ENCODE peak calls at places on chromosome 14, in nine cellular contexts. One of them, this sample, is unnamed. For H3K4me1 and H3K9me3, the result is how much of the 10 kb centered on the place peaks cover.

GRCh38 chr14:72608391-72609204 is 285.3 kb downstream of the DPF3 start:
- DNase-seq in stomach: no peak
- DNase-seq in fibroblast of lung: peak
- DNase-seq in heart left ventricle: no peak
- DNase-seq in lung: no peak
- DNase-seq in upper lobe of left lung: no peak
- DNase-seq in tibial nerve: no peak
- DNase-seq in mucosa of descending colon: no peak
- DNase-seq in ovary: no peak
- DNase-seq in this sample: no peak

GRCh38 chr14:52267501-52268190 is at the start of gene PTGDR:
- DNase-seq in stomach: peak
- DNase-seq in tibial nerve: no peak
- DNase-seq in lung: no peak
- DNase-seq in fibroblast of lung: peak
- DNase-seq in ovary: peak
- DNase-seq in mucosa of descending colon: peak
- DNase-seq in upper lobe of left lung: peak
- DNase-seq in heart left ventricle: peak
- DNase-seq in this sample: peak

GRCh38 chr14:103828315-103828967 is 18.9 kb downstream of the PPP1R13B start:
- DNase-seq in stomach: peak
- DNase-seq in lung: no peak
- DNase-seq in upper lobe of left lung: no peak
- DNase-seq in tibial nerve: no peak
- DNase-seq in mucosa of descending colon: peak
- DNase-seq in ovary: peak
- DNase-seq in heart left ventricle: peak
- DNase-seq in fibroblast of lung: no peak
- DNase-seq in this sample: peak

GRCh38 chr14:68569970-68570409 is 222.9 kb downstream of the ZFP36L1 start:
- DNase-seq in tibial nerve: no peak
- DNase-seq in ovary: no peak
- DNase-seq in mucosa of descending colon: no peak
- DNase-seq in heart left ventricle: no peak
- DNase-seq in fibroblast of lung: no peak
- DNase-seq in lung: no peak
- DNase-seq in upper lobe of left lung: peak
- DNase-seq in stomach: peak
- DNase-seq in this sample: no peak

GRCh38 chr14:103386632-103387329 is 1.6 kb downstream of the MARK3 start:
- DNase-seq in lung: no peak
- DNase-seq in fibroblast of lung: no peak
- DNase-seq in heart left ventricle: no peak
- DNase-seq in ovary: no peak
- DNase-seq in mucosa of descending colon: no peak
- DNase-seq in stomach: no peak
- DNase-seq in tibial nerve: no peak
- DNase-seq in upper lobe of left lung: no peak
- DNase-seq in this sample: no peak

GRCh38 chr14:73027546-73027945 is 640 bp upstream of the ZFYVE1 start:
- DNase-seq in ovary: no peak
- DNase-seq in lung: no peak
- DNase-seq in upper lobe of left lung: no peak
- DNase-seq in fibroblast of lung: no peak
- DNase-seq in heart left ventricle: no peak
- DNase-seq in mucosa of descending colon: no peak
- DNase-seq in tibial nerve: no peak
- DNase-seq in stomach: no peak
- DNase-seq in this sample: no peak

GRCh38 chr14:74514471-74514932 is 20.9 kb downstream of the ISCA2 start:
- DNase-seq in stomach: no peak
- DNase-seq in lung: peak
- DNase-seq in ovary: peak
- DNase-seq in upper lobe of left lung: peak
- DNase-seq in heart left ventricle: peak
- DNase-seq in tibial nerve: no peak
- DNase-seq in fibroblast of lung: peak
- DNase-seq in mucosa of descending colon: peak
- DNase-seq in this sample: peak

GRCh38 chr14:88424573-88424972 is 39.1 kb downstream of the SPATA7 start:
- DNase-seq in ovary: no peak
- DNase-seq in upper lobe of left lung: no peak
- DNase-seq in heart left ventricle: no peak
- DNase-seq in mucosa of descending colon: no peak
- DNase-seq in tibial nerve: no peak
- DNase-seq in fibroblast of lung: no peak
- DNase-seq in stomach: no peak
- DNase-seq in lung: no peak
- DNase-seq in this sample: no peak

GRCh38 chr14:34450542-34450915 is 11.5 kb downstream of the SPTSSA start:
- DNase-seq in fibroblast of lung: no peak
- DNase-seq in lung: no peak
- DNase-seq in heart left ventricle: no peak
- DNase-seq in mucosa of descending colon: no peak
- DNase-seq in ovary: no peak
- DNase-seq in stomach: no peak
- DNase-seq in tibial nerve: no peak
- DNase-seq in upper lobe of left lung: no peak
- DNase-seq in this sample: no peak

GRCh38 chr14:66884149-66884548 is 305.1 kb upstream of the GARIN2 start:
- DNase-seq in fibroblast of lung: no peak
- DNase-seq in mucosa of descending colon: no peak
- DNase-seq in ovary: no peak
- DNase-seq in heart left ventricle: no peak
- DNase-seq in upper lobe of left lung: no peak
- DNase-seq in lung: no peak
- DNase-seq in tibial nerve: no peak
- DNase-seq in stomach: no peak
- DNase-seq in this sample: no peak

GRCh38 chr14:89146291-89146690 is 270.7 kb downstream of the FOXN3 start:
- DNase-seq in fibroblast of lung: peak
- DNase-seq in stomach: no peak
- DNase-seq in lung: no peak
- DNase-seq in heart left ventricle: no peak
- DNase-seq in upper lobe of left lung: no peak
- DNase-seq in mucosa of descending colon: no peak
- DNase-seq in ovary: no peak
- DNase-seq in tibial nerve: no peak
- DNase-seq in this sample: no peak

GRCh38 chr14:59376691-59377090 is 88.5 kb downstream of the GPR135 start:
- DNase-seq in ovary: no peak
- DNase-seq in stomach: no peak
- DNase-seq in fibroblast of lung: peak
- DNase-seq in heart left ventricle: no peak
- DNase-seq in lung: no peak
- DNase-seq in upper lobe of left lung: no peak
- DNase-seq in tibial nerve: no peak
- DNase-seq in mucosa of descending colon: no peak
- DNase-seq in this sample: no peak

GRCh38 chr14:76929927-76930326 is 98.6 kb downstream of the IRF2BPL start:
- DNase-seq in ovary: no peak
- DNase-seq in lung: no peak
- DNase-seq in mucosa of descending colon: peak
- DNase-seq in fibroblast of lung: no peak
- DNase-seq in tibial nerve: no peak
- DNase-seq in upper lobe of left lung: no peak
- DNase-seq in heart left ventricle: peak
- DNase-seq in stomach: no peak
- DNase-seq in this sample: no peak

GRCh38 chr14:69839017-69839416 is 40.2 kb upstream of the SMOC1 start:
- DNase-seq in ovary: no peak
- DNase-seq in upper lobe of left lung: no peak
- DNase-seq in fibroblast of lung: no peak
- DNase-seq in mucosa of descending colon: no peak
- DNase-seq in tibial nerve: no peak
- DNase-seq in lung: no peak
- DNase-seq in stomach: no peak
- DNase-seq in heart left ventricle: no peak
- DNase-seq in this sample: no peak

GRCh38 chr14:67620217-67620789 is 583 bp downstream of the ARG2 start:
- DNase-seq in ovary: peak
- DNase-seq in lung: no peak
- DNase-seq in stomach: peak
- DNase-seq in heart left ventricle: no peak
- DNase-seq in tibial nerve: no peak
- DNase-seq in mucosa of descending colon: no peak
- DNase-seq in fibroblast of lung: no peak
- DNase-seq in upper lobe of left lung: peak
- DNase-seq in this sample: peak

GRCh38 chr14:52395728-52396127 is 81.6 kb downstream of the PTGER2 start:
- DNase-seq in tibial nerve: no peak
- DNase-seq in stomach: no peak
- DNase-seq in mucosa of descending colon: no peak
- DNase-seq in lung: no peak
- DNase-seq in heart left ventricle: no peak
- DNase-seq in fibroblast of lung: no peak
- DNase-seq in ovary: no peak
- DNase-seq in upper lobe of left lung: no peak
- DNase-seq in this sample: no peak

GRCh38 chr14:79375336-79375735 is 836.0 kb downstream of the DIO2 start:
- DNase-seq in upper lobe of left lung: no peak
- DNase-seq in ovary: no peak
- DNase-seq in heart left ventricle: no peak
- DNase-seq in mucosa of descending colon: no peak
- DNase-seq in fibroblast of lung: no peak
- DNase-seq in stomach: no peak
- DNase-seq in lung: no peak
- DNase-seq in tibial nerve: no peak
- DNase-seq in this sample: no peak

GRCh38 chr14:80059041-80059440 is 152.3 kb downstream of the DIO2 start:
- DNase-seq in fibroblast of lung: peak
- DNase-seq in ovary: no peak
- DNase-seq in heart left ventricle: no peak
- DNase-seq in tibial nerve: no peak
- DNase-seq in mucosa of descending colon: no peak
- DNase-seq in upper lobe of left lung: no peak
- DNase-seq in stomach: no peak
- DNase-seq in lung: no peak
- DNase-seq in this sample: no peak

GRCh38 chr14:102945346-102946130 is 23.1 kb downstream of the AMN start:
- DNase-seq in mucosa of descending colon: no peak
- DNase-seq in fibroblast of lung: no peak
- DNase-seq in tibial nerve: no peak
- DNase-seq in ovary: no peak
- DNase-seq in stomach: no peak
- DNase-seq in heart left ventricle: no peak
- DNase-seq in lung: no peak
- DNase-seq in upper lobe of left lung: no peak
- DNase-seq in this sample: no peak

GRCh38 chr14:57988445-57988844 is 122.6 kb upstream of the SLC35F4 start:
- DNase-seq in heart left ventricle: no peak
- DNase-seq in tibial nerve: no peak
- DNase-seq in fibroblast of lung: no peak
- DNase-seq in ovary: no peak
- DNase-seq in upper lobe of left lung: no peak
- DNase-seq in mucosa of descending colon: no peak
- DNase-seq in lung: no peak
- DNase-seq in stomach: no peak
- DNase-seq in this sample: no peak
- H3K4me1 ChIP-seq in heart left ventricle: under half
- H3K4me1 ChIP-seq in tibial nerve: under half
- H3K4me1 ChIP-seq in fibroblast of lung: under half
- H3K4me1 ChIP-seq in ovary: under half
- H3K4me1 ChIP-seq in upper lobe of left lung: under half
- H3K4me1 ChIP-seq in mucosa of descending colon: under half
- H3K4me1 ChIP-seq in lung: under half
- H3K4me1 ChIP-seq in stomach: under half
- H3K4me1 ChIP-seq in this sample: under half

GRCh38 chr14:19947413-19948090 is 16.8 kb downstream of the OR4K1 start:
- DNase-seq in mucosa of descending colon: no peak
- DNase-seq in heart left ventricle: no peak
- DNase-seq in tibial nerve: no peak
- DNase-seq in stomach: no peak
- DNase-seq in ovary: no peak
- DNase-seq in lung: no peak
- DNase-seq in upper lobe of left lung: no peak
- DNase-seq in fibroblast of lung: no peak
- DNase-seq in this sample: no peak

GRCh38 chr14:19941668-19942067 is 11.0 kb downstream of the OR4K1 start:
- DNase-seq in upper lobe of left lung: no peak
- DNase-seq in mucosa of descending colon: no peak
- DNase-seq in fibroblast of lung: no peak
- DNase-seq in lung: no peak
- DNase-seq in tibial nerve: no peak
- DNase-seq in stomach: no peak
- DNase-seq in ovary: no peak
- DNase-seq in heart left ventricle: no peak
- DNase-seq in this sample: no peak
- H3K9me3 ChIP-seq in upper lobe of left lung: under half
- H3K9me3 ChIP-seq in mucosa of descending colon: under half
- H3K9me3 ChIP-seq in fibroblast of lung: under half
- H3K9me3 ChIP-seq in lung: under half
- H3K9me3 ChIP-seq in tibial nerve: under half
- H3K9me3 ChIP-seq in stomach: under half
- H3K9me3 ChIP-seq in ovary: under half
- H3K9me3 ChIP-seq in heart left ventricle: under half
- H3K9me3 ChIP-seq in this sample: under half

DNA sequence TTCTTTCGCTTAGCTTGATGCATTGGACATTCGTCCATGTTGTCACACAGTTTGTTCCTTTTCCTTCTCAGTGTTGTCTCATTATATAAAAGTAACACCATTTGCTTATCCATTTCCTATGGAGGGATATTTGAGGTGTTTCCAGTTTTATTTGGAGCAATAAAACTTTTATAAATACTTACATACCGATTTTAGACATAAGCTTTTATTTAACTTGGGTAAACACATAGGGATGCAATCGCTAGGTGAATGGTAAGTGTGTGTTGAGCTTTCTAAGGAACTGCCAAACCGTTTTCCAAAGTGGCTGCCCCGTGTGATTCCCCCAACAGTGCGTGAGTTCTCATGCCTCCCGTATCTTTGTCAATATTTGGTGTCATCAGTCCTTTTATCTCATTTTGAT is 95.2 kb upstream of the DYNC1H1 start:
- DNase-seq in upper lobe of left lung: no peak
- DNase-seq in lung: no peak
- DNase-seq in fibroblast of lung: no peak
- DNase-seq in tibial nerve: no peak
- DNase-seq in stomach: no peak
- DNase-seq in mucosa of descending colon: no peak
- DNase-seq in ovary: no peak
- DNase-seq in heart left ventricle: no peak
- DNase-seq in this sample: no peak
- H3K4me1 ChIP-seq in upper lobe of left lung: under half
- H3K4me1 ChIP-seq in lung: under half
- H3K4me1 ChIP-seq in fibroblast of lung: under half
- H3K4me1 ChIP-seq in tibial nerve: under half
- H3K4me1 ChIP-seq in stomach: under half
- H3K4me1 ChIP-seq in mucosa of descending colon: under half
- H3K4me1 ChIP-seq in ovary: under half
- H3K4me1 ChIP-seq in heart left ventricle: under half
- H3K4me1 ChIP-seq in this sample: under half

DNA sequence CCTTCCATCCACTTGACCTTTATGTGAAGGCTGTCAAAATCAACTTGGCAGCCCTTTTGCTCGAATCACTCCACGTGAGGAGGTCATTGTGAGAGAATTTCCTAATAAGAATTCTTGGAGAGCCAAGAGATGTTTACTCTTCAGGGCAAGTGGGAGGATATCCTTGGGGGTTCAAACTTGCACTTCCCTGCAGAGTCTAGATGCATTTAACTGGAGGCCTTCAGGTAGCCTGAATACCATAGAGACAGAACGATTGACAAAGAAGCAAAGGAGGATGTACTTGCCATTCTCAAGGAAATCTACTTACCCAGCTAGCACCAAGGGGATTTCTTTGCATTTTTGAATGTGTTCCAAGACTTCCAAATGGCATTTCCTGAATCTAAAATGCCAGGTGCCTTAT is 1702.6 kb upstream of the FLRT2 start:
- DNase-seq in tibial nerve: no peak
- DNase-seq in heart left ventricle: no peak
- DNase-seq in mucosa of descending colon: no peak
- DNase-seq in stomach: no peak
- DNase-seq in lung: peak
- DNase-seq in fibroblast of lung: no peak
- DNase-seq in upper lobe of left lung: no peak
- DNase-seq in ovary: no peak
- DNase-seq in this sample: no peak
- H3K9me3 ChIP-seq in tibial nerve: under half
- H3K9me3 ChIP-seq in heart left ventricle: under half
- H3K9me3 ChIP-seq in mucosa of descending colon: under half
- H3K9me3 ChIP-seq in stomach: under half
- H3K9me3 ChIP-seq in lung: under half
- H3K9me3 ChIP-seq in fibroblast of lung: under half
- H3K9me3 ChIP-seq in upper lobe of left lung: under half
- H3K9me3 ChIP-seq in ovary: under half
- H3K9me3 ChIP-seq in this sample: under half